ENCODE peak calls at places on chromosomes 16 and 17, in nine cellular contexts. L is uterus, E is mucosa of descending colon, Z is cardiac fibroblast, V is left lung, H is GM20000, D is stomach, Y is fibroblast of villous mesenchyme, B is mammary epithelial cell. J is an unnamed sample.

GRCh38 chr17:79944251-79944812 is 91.3 kb downstream of the TBC1D16 start:
- DNase-seq in Z (no peak), V (peak), E (peak), Y (no peak), L (peak), B (no peak), D (no peak), H (no peak), J (no peak)

GRCh38 chr16:3597226-3597625 is 14.2 kb downstream of the SLX4 start:
- DNase-seq in V (peak), D (no peak), Z (no peak), E (no peak), H (no peak), Y (no peak), B (no peak), L (no peak), J (no peak)

GRCh38 chr17:82019905-82020873 is 2.5 kb downstream of the CENPX start:
- DNase-seq in L (no peak), V (peak), H (peak), Z (peak), Y (peak), D (peak), B (no peak), E (peak), J (peak)

GRCh38 chr17:82388223-82388921 is 16.8 kb downstream of the UTS2R start:
- DNase-seq in Z (no peak), E (peak), H (no peak), B (no peak), V (peak), D (peak), L (no peak), Y (no peak), J (no peak)

GRCh38 chr17:68089881-68090280 is 54.3 kb downstream of the KPNA2 start:
- DNase-seq in V (no peak), L (no peak), H (no peak), Y (peak), D (peak), B (peak), E (no peak), Z (peak), J (peak)

GRCh38 chr17:64091116-64091515 is 38.8 kb downstream of the ERN1 start:
- DNase-seq in H (peak), Y (peak), E (no peak), D (no peak), Z (no peak), L (no peak), V (no peak), B (peak), J (peak)

GRCh38 chr17:45640141-45640850 is 143.8 kb upstream of the CRHR1 start:
- DNase-seq in Z (peak), E (peak), H (peak), V (no peak), L (peak), B (peak), D (peak), Y (peak), J (peak)

GRCh38 chr16:24035127-24035842 is 199.5 kb downstream of the PRKCB start:
- DNase-seq in B (no peak), Z (no peak), Y (no peak), E (peak), H (no peak), V (no peak), L (no peak), D (no peak), J (peak)

GRCh38 chr17:7912927-7913524 is 3.1 kb downstream of the RNF227 start:
- DNase-seq in V (no peak), Y (peak), B (peak), E (no peak), H (peak), D (no peak), L (no peak), Z (peak), J (peak)

GRCh38 chr16:87404764-87405625 is 12.9 kb downstream of the MAP1LC3B start:
- DNase-seq in L (no peak), Z (no peak), V (peak), Y (no peak), H (no peak), B (no peak), D (no peak), E (no peak), J (no peak)

GRCh38 chr17:16351831-16352230 is 1.4 kb downstream of the CENPV start:
- DNase-seq in E (no peak), B (no peak), L (no peak), Z (peak), D (no peak), Y (peak), H (no peak), V (no peak), J (no peak)

GRCh38 chr17:16353702-16354174 is 469 bp upstream of the CENPV start:
- DNase-seq in D (no peak), L (no peak), Z (no peak), B (no peak), E (no peak), Y (no peak), V (no peak), H (no peak), J (no peak)

GRCh38 chr17:16352303-16352837 is 899 bp downstream of the CENPV start:
- DNase-seq in E (peak), L (peak), D (peak), Z (peak), V (peak), Y (peak), B (peak), H (peak), J (peak)

GRCh38 chr17:16354585-16354984 is 1.3 kb upstream of the CENPV start:
- DNase-seq in E (no peak), V (no peak), H (no peak), L (no peak), Z (no peak), B (no peak), Y (no peak), D (no peak), J (no peak)

DNA sequence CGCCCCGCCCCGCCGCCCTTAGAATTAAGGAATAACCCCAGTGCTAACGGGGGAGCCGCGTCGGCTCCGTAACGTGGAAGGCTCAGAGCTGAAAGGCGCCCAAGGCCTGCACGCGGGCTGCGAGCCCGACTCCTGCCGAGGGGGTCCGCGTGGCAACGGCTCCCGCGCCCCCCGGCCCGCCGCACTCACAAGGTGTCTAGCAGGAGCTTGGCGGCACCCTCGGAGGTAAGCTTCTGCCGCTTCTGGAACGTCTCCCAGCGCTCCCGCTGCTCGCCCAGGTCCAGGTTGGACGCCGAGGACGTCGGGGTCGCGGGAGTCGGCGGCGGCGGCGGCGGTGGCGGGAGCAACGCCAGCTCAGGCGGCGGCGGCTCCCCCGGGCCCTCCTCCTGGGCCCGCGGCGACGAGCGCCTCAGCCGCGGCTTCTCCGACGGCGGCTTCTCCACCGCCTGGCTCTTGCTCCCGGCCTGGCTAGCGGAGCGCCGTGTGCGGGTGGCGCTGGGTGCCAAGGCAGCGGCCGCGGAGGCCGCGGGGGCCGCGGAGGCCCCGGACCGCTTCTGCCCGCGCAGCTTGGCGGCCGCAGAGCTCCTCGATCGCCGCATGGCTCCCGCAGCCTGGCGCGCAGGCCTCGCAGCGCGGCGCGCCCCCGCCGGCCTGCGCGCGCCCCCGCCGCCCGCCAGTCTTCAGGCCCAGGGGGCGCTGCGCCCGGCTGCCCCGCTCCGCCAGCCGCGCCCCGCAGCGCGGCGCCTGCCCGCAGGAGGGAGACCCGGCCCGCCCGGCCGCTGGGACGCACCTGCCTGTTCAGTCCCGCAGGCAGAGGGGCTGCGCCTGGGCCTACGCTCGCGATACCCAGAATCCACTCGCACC is at the start of gene CENPV:
- DNase-seq in E (peak), V (peak), D (peak), H (peak), Y (peak), B (peak), L (peak), Z (peak), J (peak)
- TF ChIP-seq CTCF in E (no peak), V (no peak), D (no peak), H (peak), Y (no peak), B (no peak), L (no peak), Z (no peak), J (no peak)

GRCh38 chr16:75621170-75621477 is 2.0 kb downstream of the ADAT1 start:
- DNase-seq in L (no peak), E (no peak), D (no peak), H (peak), Y (peak), Z (peak), B (peak), V (no peak), J (no peak)
- TF ChIP-seq CTCF in L (no peak), E (peak), D (no peak), H (peak), Y (peak), Z (peak), B (peak), V (no peak), J (peak)

GRCh38 chr17:73899839-73900238 is 255.6 kb upstream of the SDK2 start:
- DNase-seq in Y (no peak), D (no peak), E (no peak), V (no peak), B (no peak), L (no peak), Z (no peak), H (no peak), J (no peak)

GRCh38 chr17:73901249-73901648 is 257.0 kb upstream of the SDK2 start:
- DNase-seq in B (no peak), D (no peak), Z (no peak), H (no peak), L (no peak), V (no peak), E (no peak), Y (no peak), J (no peak)

GRCh38 chr17:73900516-73900915 is 256.3 kb upstream of the SDK2 start:
- DNase-seq in B (no peak), D (no peak), E (no peak), V (no peak), H (no peak), Z (no peak), Y (no peak), L (no peak), J (no peak)

GRCh38 chr17:73902416-73903181 is 258.4 kb upstream of the SDK2 start:
- DNase-seq in L (no peak), D (no peak), E (peak), H (no peak), Z (no peak), B (no peak), V (peak), Y (no peak), J (no peak)

DNA sequence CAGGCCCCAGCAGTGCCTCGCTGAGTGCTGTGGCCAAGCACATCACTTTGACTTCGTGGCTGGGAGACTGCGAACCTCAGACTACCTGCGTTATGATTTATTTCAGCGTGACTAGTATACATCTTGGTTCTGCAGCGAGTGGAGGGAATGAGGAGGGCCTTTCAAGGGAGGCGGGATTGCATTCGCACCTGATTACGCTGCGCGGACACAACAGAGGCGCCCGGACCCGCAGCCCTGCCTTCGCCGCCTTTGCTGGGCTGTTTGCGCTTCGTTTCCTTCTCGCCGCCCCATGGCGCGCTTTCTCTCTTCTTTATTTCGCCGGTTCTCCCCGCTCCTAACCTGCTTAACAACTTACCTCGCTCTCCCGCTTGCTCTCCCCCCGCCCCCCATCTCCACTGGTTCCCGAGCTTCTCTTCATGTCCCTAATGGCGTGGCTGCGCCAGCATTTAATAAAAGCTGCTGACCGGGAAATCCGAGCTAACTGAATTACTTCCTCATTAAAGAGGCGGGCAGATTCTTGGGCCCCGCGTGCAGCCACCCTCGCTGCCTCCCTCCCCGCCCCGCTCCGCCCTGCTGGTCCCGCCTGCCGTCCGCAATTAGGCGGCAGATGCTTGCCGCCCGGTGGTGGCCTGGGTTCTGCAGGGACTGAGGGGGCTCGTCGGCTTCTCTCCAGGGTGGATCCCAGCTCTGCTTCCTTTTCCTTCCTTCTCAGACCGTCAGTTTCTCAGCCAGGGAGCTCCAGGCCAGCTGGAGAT is 257.6 kb upstream of the SDK2 start:
- DNase-seq in E (peak), L (no peak), V (peak), Z (no peak), B (peak), D (peak), H (no peak), Y (no peak), J (peak)
- TF ChIP-seq CTCF in E (no peak), L (no peak), V (no peak), Z (no peak), B (no peak), D (no peak), H (no peak), Y (no peak), J (no peak)

DNA sequence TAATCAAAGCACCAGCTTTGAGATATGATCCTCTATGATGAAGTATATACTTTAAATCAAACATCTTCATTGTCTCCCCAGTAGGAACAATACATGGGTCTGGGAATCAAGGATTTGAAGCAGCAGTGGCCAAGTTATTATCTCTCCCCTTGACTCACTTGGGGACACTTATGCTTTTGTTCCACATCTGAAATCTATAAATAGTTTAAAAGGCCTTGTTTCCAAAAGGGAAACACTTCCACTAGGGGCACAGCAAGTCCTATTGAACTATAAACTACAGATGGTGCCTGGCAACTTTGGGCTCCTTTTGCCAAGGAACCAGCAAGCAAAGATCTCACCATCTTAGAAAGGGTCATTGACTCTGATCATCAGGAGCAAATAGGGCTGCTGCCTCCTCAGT is 16.0 kb upstream of the CEP112 start:
- DNase-seq in B (no peak), H (no peak), E (no peak), Z (no peak), L (no peak), V (no peak), D (no peak), Y (no peak), J (no peak)
- TF ChIP-seq CTCF in B (no peak), H (no peak), E (no peak), Z (no peak), L (no peak), V (no peak), D (no peak), Y (no peak), J (no peak)

J was measured in activated CD8-positive, alpha-beta T cell treated with anti-CD3 and anti-CD28 coated beads for 36 hours.